ENCODE peak calls at places on chromosome 19, in eight cellular contexts. G is gastrocnemius medialis, I is A549, S is heart left ventricle, O is uterus, Z is sigmoid colon, N is tibial nerve, V is IMR-90. D is an unnamed sample. For H3K4me1, the result is how much of the 10 kb centered on the place peaks cover.

GRCh38 chr19:43773725-43774102 is 7.1 kb downstream of the KCNN4 start:
- DNase-seq in G (no peak), I (no peak), S (no peak), O (no peak), Z (no peak), N (no peak), V (no peak), D (no peak)

GRCh38 chr19:22140356-22140755 is 56.4 kb downstream of the ZNF676 start:
- DNase-seq in G (no peak), I (no peak), S (no peak), O (no peak), Z (no peak), N (no peak), V (no peak), D (no peak)

GRCh38 chr19:55659822-55660221 is 5.0 kb downstream of the U2AF2 start:
- DNase-seq in G (no peak), I (no peak), S (no peak), O (no peak), Z (no peak), N (no peak), V (no peak), D (no peak)

GRCh38 chr19:47663911-47664771 is 49.1 kb upstream of the EHD2 start:
- DNase-seq in G (peak), I (peak), S (peak), O (peak), Z (peak), N (peak), V (peak), D (peak)

GRCh38 chr19:35784401-35785086 is 9.2 kb downstream of the ARHGAP33 start:
- DNase-seq in G (no peak), I (no peak), S (no peak), O (no peak), Z (no peak), N (no peak), V (no peak), D (no peak)

GRCh38 chr19:33280351-33280921 is 21.9 kb downstream of the CEBPA start:
- DNase-seq in G (no peak), I (no peak), S (no peak), O (no peak), Z (no peak), N (no peak), V (no peak), D (no peak)

GRCh38 chr19:43895727-43896126 is 39.4 kb downstream of the ZNF45 start:
- DNase-seq in G (no peak), I (no peak), S (no peak), O (no peak), Z (no peak), N (no peak), V (no peak), D (no peak)

GRCh38 chr19:52270266-52270885 is 989 bp downstream of the ZNF766 start:
- DNase-seq in G (no peak), I (peak), S (peak), O (no peak), Z (no peak), N (no peak), V (peak), D (no peak)

GRCh38 chr19:53158119-53158656 is 665 bp downstream of the ZNF347 start:
- DNase-seq in G (peak), I (no peak), S (peak), O (peak), Z (peak), N (no peak), V (peak), D (peak)

GRCh38 chr19:12778020-12778904 is 2.9 kb upstream of the HOOK2 start:
- DNase-seq in G (peak), I (peak), S (peak), O (peak), Z (peak), N (no peak), V (peak), D (peak)

GRCh38 chr19:49149652-49150105 is 5.5 kb downstream of the HRC start:
- DNase-seq in G (peak), I (peak), S (peak), O (peak), Z (peak), N (no peak), V (peak), D (peak)

GRCh38 chr19:3285647-3286176 is 61.3 kb downstream of the CELF5 start:
- DNase-seq in G (no peak), I (no peak), S (no peak), O (no peak), Z (no peak), N (no peak), V (no peak), D (no peak)

GRCh38 chr19:55111238-55111831 is 6.1 kb downstream of the PPP1R12C start:
- DNase-seq in G (no peak), I (no peak), S (no peak), O (no peak), Z (no peak), N (no peak), V (no peak), D (no peak)

GRCh38 chr19:42284066-42284501 is 15.0 kb downstream of the CIC start:
- DNase-seq in G (peak), I (peak), S (peak), O (peak), Z (peak), N (peak), V (peak), D (peak)

GRCh38 chr19:33303791-33304759 is 1.7 kb upstream of the CEBPA start:
- DNase-seq in G (peak), I (no peak), S (peak), O (no peak), Z (peak), N (no peak), V (no peak), D (no peak)

GRCh38 chr19:55474269-55475265 is 1.9 kb upstream of the ZNF628 start:
- DNase-seq in G (no peak), I (no peak), S (no peak), O (no peak), Z (no peak), N (no peak), V (no peak), D (no peak)

GRCh38 chr19:28468701-28469459 is 744.1 kb downstream of the UQCRFS1 start:
- DNase-seq in G (peak), I (no peak), S (peak), O (no peak), Z (peak), N (no peak), V (no peak), D (no peak)

GRCh38 chr19:12834976-12835757 is 788 bp upstream of the RTBDN start:
- DNase-seq in G (no peak), I (peak), S (no peak), O (no peak), Z (no peak), N (no peak), V (no peak), D (peak)

GRCh38 chr19:47680858-47681332 is 32.3 kb upstream of the EHD2 start:
- DNase-seq in G (no peak), I (no peak), S (no peak), O (no peak), Z (no peak), N (no peak), V (no peak), D (no peak)

GRCh38 chr19:33690461-33691427 is 69.0 kb downstream of the CHST8 start:
- DNase-seq in G (no peak), I (no peak), S (no peak), O (no peak), Z (no peak), N (no peak), V (no peak), D (no peak)

GRCh38 chr19:7970716-7971448 is 27.4 kb upstream of the TIMM44 start:
- DNase-seq in G (peak), I (peak), S (no peak), O (no peak), Z (no peak), N (no peak), V (peak), D (peak)

GRCh38 chr19:39032164-39032918 is at the start of gene FBXO27:
- DNase-seq in G (no peak), I (peak), S (peak), O (peak), Z (no peak), N (no peak), V (no peak), D (peak)
- TF ChIP-seq CTCF in G (no peak), I (no peak), S (no peak), O (no peak), Z (no peak), N (no peak), V (no peak), D (no peak)

GRCh38 chr19:4402171-4403004 is at the start of gene CHAF1A:
- DNase-seq in G (peak), I (peak), S (peak), O (peak), Z (peak), N (peak), V (peak), D (peak)
- H3K4me1 ChIP-seq in G (under half), I (under half), S (under half), O (under half), Z (under half), N (under half), V (under half), D (under half)

GRCh38 chr19:45781282-45782161 is 768 bp downstream of the DMPK start:
- DNase-seq in G (peak), I (peak), S (no peak), O (peak), Z (peak), N (no peak), V (no peak), D (no peak)
- TF ChIP-seq POLR2A in G (peak), I (no peak), S (no peak), O (no peak), Z (no peak), N (no peak), V (no peak), D (no peak)

GRCh38 chr19:280541-281007 is 10.6 kb downstream of the PLPP2 start:
- DNase-seq in G (no peak), I (no peak), S (no peak), O (no peak), Z (no peak), N (no peak), V (no peak), D (no peak)
- TF ChIP-seq CTCF in G (no peak), I (no peak), S (no peak), O (no peak), Z (no peak), N (no peak), V (no peak), D (no peak)

GRCh38 chr19:6801397-6802086 is 29.0 kb downstream of the VAV1 start:
- DNase-seq in G (peak), I (peak), S (peak), O (peak), Z (peak), N (no peak), V (no peak), D (peak)
- H3K4me1 ChIP-seq in G (under half), I (under half), S (under half), O (under half), Z (under half), N (under half), V (under half), D (under half)

GRCh38 chr19:41263850-41264580 is at the start of gene HNRNPUL1:
- DNase-seq in G (peak), I (peak), S (peak), O (peak), Z (peak), N (peak), V (peak), D (peak)
- TF ChIP-seq POLR2A in G (peak), I (peak), S (no peak), O (peak), Z (no peak), N (peak), V (no peak), D (no peak)

GRCh38 chr19:4521888-4522242 is 3.6 kb upstream of the PLIN4 start:
- DNase-seq in G (no peak), I (no peak), S (no peak), O (no peak), Z (no peak), N (no peak), V (no peak), D (no peak)

GRCh38 chr19:4525563-4526002 is 7.3 kb upstream of the PLIN4 start:
- DNase-seq in G (no peak), I (no peak), S (peak), O (no peak), Z (no peak), N (no peak), V (no peak), D (no peak)

GRCh38 chr19:4522291-4523002 is 4.2 kb upstream of the PLIN4 start:
- DNase-seq in G (no peak), I (no peak), S (no peak), O (no peak), Z (no peak), N (no peak), V (no peak), D (no peak)

GRCh38 chr19:4523306-4524110 is 5.2 kb upstream of the PLIN4 start:
- DNase-seq in G (peak), I (peak), S (peak), O (no peak), Z (no peak), N (no peak), V (peak), D (peak)

DNA sequence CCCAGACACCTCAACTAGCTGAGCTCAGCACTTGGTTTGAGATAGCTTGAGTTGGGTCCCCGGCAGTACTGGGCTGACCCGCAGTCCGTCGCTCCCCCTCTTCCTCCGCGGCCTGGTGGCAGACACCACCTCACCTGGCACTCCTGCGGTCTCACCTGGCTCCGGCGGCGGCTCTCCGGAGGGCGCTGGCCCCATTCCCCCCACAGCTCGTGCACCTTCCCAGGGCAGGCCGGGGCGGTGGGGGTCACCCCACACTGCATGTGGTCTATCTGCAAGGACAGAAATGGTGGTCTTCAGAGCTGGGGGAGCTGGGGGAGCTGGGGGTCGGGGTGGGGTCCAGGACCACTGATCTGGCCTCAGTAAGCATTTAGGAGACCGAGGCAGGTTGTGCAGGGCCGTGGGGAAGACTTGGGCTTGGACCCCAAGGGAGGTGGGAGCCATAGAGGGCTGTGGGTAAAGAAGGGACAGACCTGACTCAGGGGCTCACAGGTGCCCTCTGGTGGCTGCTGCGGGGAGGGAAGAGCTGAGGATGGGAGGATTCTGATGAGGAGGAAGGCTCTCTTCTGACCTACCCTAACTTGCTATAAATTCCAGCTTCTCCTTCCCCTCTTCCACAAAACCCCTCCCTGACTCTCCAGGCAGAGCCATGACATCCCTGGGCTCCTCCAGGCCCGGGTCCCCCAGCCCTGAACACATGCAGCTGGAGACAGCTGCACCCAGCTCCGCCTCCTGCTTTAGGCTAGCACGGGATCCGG is 6.7 kb upstream of the PLIN4 start:
- DNase-seq in G (peak), I (peak), S (peak), O (no peak), Z (no peak), N (peak), V (no peak), D (peak)
- TF ChIP-seq CTCF in G (peak), I (peak), S (peak), O (peak), Z (peak), N (peak), V (peak), D (no peak)

GRCh38 chr19:10407102-10407501 is 3.8 kb upstream of the CDC37 start:
- DNase-seq in G (no peak), I (no peak), S (no peak), O (no peak), Z (no peak), N (no peak), V (no peak), D (no peak)
- H3K4me1 ChIP-seq in G (under half), I (under half), S (under half), O (under half), Z (under half), N (under half), V (under half), D (under half)